ENCODE peak calls at places on chromosomes 11 and 22, in nine cellular contexts. C is T-cell; W is AG08396; U is stimulated activated CD4-positive, alpha-beta T cell treated with anti-CD3 and anti-CD28 coated beads, Interleukin-15, amount 100 ng/mL, for 24 hours; S is Kasumi-1; Q is H4; B is A673; M is omental fat pad; X is H9. P is an unnamed sample.

GRCh38 chr22:35648066-35649025 is at the start of gene APOL6:
- DNase-seq in C (peak), W (peak), U (peak), S (peak), Q (peak), B (peak), M (no peak), X (peak), P (peak)

GRCh38 chr22:30647536-30647935 is 12.0 kb downstream of the SLC35E4 start:
- DNase-seq in C (no peak), W (no peak), U (no peak), S (no peak), Q (no peak), B (no peak), M (no peak), X (no peak), P (no peak)

GRCh38 chr11:7490054-7490453 is 4.7 kb downstream of the OLFML1 start:
- DNase-seq in C (no peak), W (peak), U (no peak), S (no peak), Q (no peak), B (no peak), M (no peak), X (no peak), P (no peak)

GRCh38 chr11:90774727-90775572 is 552.1 kb upstream of the CHORDC1 start:
- DNase-seq in C (no peak), W (no peak), U (no peak), S (no peak), Q (no peak), B (no peak), M (no peak), X (peak), P (no peak)

GRCh38 chr11:7936615-7937014 is 4.9 kb downstream of the OR10A3 start:
- DNase-seq in C (no peak), W (no peak), U (no peak), S (no peak), Q (no peak), B (no peak), M (no peak), X (no peak), P (no peak)

GRCh38 chr11:12017243-12017678 is 8.8 kb upstream of the DKK3 start:
- DNase-seq in C (no peak), W (peak), U (no peak), S (no peak), Q (no peak), B (no peak), M (no peak), X (no peak), P (no peak)

GRCh38 chr11:96219981-96220623 is 122.9 kb downstream of the MAML2 start:
- DNase-seq in C (no peak), W (no peak), U (no peak), S (peak), Q (peak), B (peak), M (no peak), X (no peak), P (no peak)

GRCh38 chr11:85810521-85810870 is 445 bp downstream of the SYTL2 start:
- DNase-seq in C (no peak), W (no peak), U (peak), S (no peak), Q (no peak), B (no peak), M (no peak), X (peak), P (peak)

GRCh38 chr11:49851971-49852389 is 100.2 kb upstream of the OR4C13 start:
- DNase-seq in C (no peak), W (no peak), U (no peak), S (no peak), Q (no peak), B (no peak), M (no peak), X (no peak), P (no peak)

GRCh38 chr11:3375552-3375951 is 3.4 kb downstream of the ZNF195 start:
- DNase-seq in C (no peak), W (no peak), U (no peak), S (no peak), Q (no peak), B (no peak), M (no peak), X (no peak), P (no peak)

GRCh38 chr11:132228756-132229325 is 858.4 kb downstream of the NTM start:
- DNase-seq in C (no peak), W (peak), U (no peak), S (no peak), Q (no peak), B (peak), M (no peak), X (no peak), P (no peak)

GRCh38 chr11:88454881-88455280 is 117.3 kb upstream of the CTSC start:
- DNase-seq in C (no peak), W (peak), U (no peak), S (no peak), Q (peak), B (no peak), M (no peak), X (no peak), P (no peak)

GRCh38 chr11:96426356-96427103 is 36.7 kb downstream of the JRKL start:
- DNase-seq in C (no peak), W (peak), U (no peak), S (peak), Q (peak), B (peak), M (no peak), X (no peak), P (peak)

GRCh38 chr11:115698243-115698642 is 194.0 kb upstream of the CADM1 start:
- DNase-seq in C (no peak), W (no peak), U (no peak), S (no peak), Q (no peak), B (no peak), M (no peak), X (no peak), P (no peak)

GRCh38 chr22:21641417-21641794 is 696 bp upstream of the SDF2L1 start:
- DNase-seq in C (no peak), W (peak), U (no peak), S (no peak), Q (peak), B (no peak), M (no peak), X (peak), P (no peak)

GRCh38 chr22:40620464-40621046 is 16.0 kb downstream of the MRTFA start:
- DNase-seq in C (no peak), W (peak), U (no peak), S (no peak), Q (peak), B (peak), M (no peak), X (no peak), P (no peak)

GRCh38 chr11:119148855-119149370 is at the start of gene ABCG4:
- DNase-seq in C (no peak), W (peak), U (peak), S (no peak), Q (no peak), B (no peak), M (no peak), X (peak), P (peak)

GRCh38 chr11:34013893-34014571 is 37.5 kb upstream of the CAPRIN1 start:
- DNase-seq in C (no peak), W (no peak), U (no peak), S (no peak), Q (no peak), B (no peak), M (no peak), X (no peak), P (no peak)

GRCh38 chr11:73426184-73426845 is 50.1 kb downstream of the RELT start:
- DNase-seq in C (no peak), W (no peak), U (no peak), S (no peak), Q (no peak), B (no peak), M (no peak), X (no peak), P (no peak)